ENCODE peak calls at places on chromosomes 16 and 17, in four cellular contexts. W, B, Q and Z are unnamed samples.

GRCh38 chr16:88857728-88858339 is 907 bp downstream of the TRAPPC2L start:
- DNase-seq in W (peak), B (peak), Q (peak), Z (peak)

GRCh38 chr17:31916496-31917064 is 15.1 kb upstream of the UTP6 start:
- DNase-seq in W (no peak), B (no peak), Q (no peak), Z (no peak)

GRCh38 chr16:84505249-84506156 is 1.0 kb upstream of the MEAK7 start:
- DNase-seq in W (no peak), B (no peak), Q (no peak), Z (no peak)

GRCh38 chr17:8825802-8826201 is 26.6 kb upstream of the MFSD6L start:
- DNase-seq in W (no peak), B (no peak), Q (no peak), Z (no peak)

GRCh38 chr17:12977008-12977751 is 40.6 kb downstream of the ELAC2 start:
- DNase-seq in W (no peak), B (no peak), Q (no peak), Z (no peak)

GRCh38 chr17:28545787-28546415 is 6.5 kb downstream of the UNC119 start:
- DNase-seq in W (no peak), B (no peak), Q (no peak), Z (no peak)

GRCh38 chr16:80260906-80261311 is 279.9 kb upstream of the DYNLRB2 start:
- DNase-seq in W (no peak), B (no peak), Q (no peak), Z (no peak)

GRCh38 chr17:10087333-10087732 is 111.1 kb downstream of the GAS7 start:
- DNase-seq in W (no peak), B (no peak), Q (no peak), Z (no peak)

GRCh38 chr17:12549499-12549901 is 116.2 kb upstream of the MYOCD start:
- DNase-seq in W (no peak), B (no peak), Q (no peak), Z (no peak)

GRCh38 chr17:35752471-35752870 is 568 bp downstream of the GAS2L2 start:
- DNase-seq in W (no peak), B (no peak), Q (no peak), Z (no peak)

GRCh38 chr16:65867276-65867990 is 499.1 kb upstream of the CDH5 start:
- DNase-seq in W (no peak), B (no peak), Q (no peak), Z (no peak)

GRCh38 chr17:57834146-57834741 is 15.6 kb downstream of the MRPS23 start:
- DNase-seq in W (no peak), B (no peak), Q (no peak), Z (no peak)

GRCh38 chr17:57541472-57542394 is 203.4 kb downstream of the CCDC182 start:
- DNase-seq in W (no peak), B (no peak), Q (no peak), Z (no peak)

GRCh38 chr16:84617068-84617630 is 729 bp downstream of the COTL1 start:
- DNase-seq in W (no peak), B (no peak), Q (peak), Z (peak)